ENCODE peak calls at places on chromosome 17, in nine cellular contexts. F, L, U, K, O, P, Q, A and I are unnamed samples. For H3K36me3, the result is how much of the 10 kb centered on the place peaks cover.

GRCh38 chr17:19728114-19728495 is 11.7 kb upstream of the SLC47A2 start:
- DNase-seq in F (peak), L (peak), U (peak), K (peak), O (peak), P (peak), Q (peak), A (peak), I (peak)

GRCh38 chr17:12395733-12396354 is 269.8 kb upstream of the MYOCD start:
- DNase-seq in F (peak), L (peak), U (no peak), K (peak), O (no peak), P (no peak), Q (no peak), A (no peak), I (no peak)

GRCh38 chr17:77690271-77691161 is 268.0 kb upstream of the TNRC6C start:
- DNase-seq in F (peak), L (no peak), U (peak), K (no peak), O (no peak), P (peak), Q (no peak), A (no peak), I (no peak)

GRCh38 chr17:13030459-13031305 is 12.9 kb upstream of the ELAC2 start:
- DNase-seq in F (peak), L (peak), U (no peak), K (no peak), O (no peak), P (no peak), Q (no peak), A (no peak), I (peak)

GRCh38 chr17:27247071-27247957 is 46.6 kb upstream of the WSB1 start:
- DNase-seq in F (peak), L (peak), U (peak), K (peak), O (no peak), P (peak), Q (peak), A (no peak), I (peak)

GRCh38 chr17:6166492-6167179 is 96.5 kb downstream of the WSCD1 start:
- DNase-seq in F (no peak), L (no peak), U (no peak), K (no peak), O (no peak), P (no peak), Q (no peak), A (no peak), I (no peak)

GRCh38 chr17:33038740-33039139 is 47.1 kb downstream of the SPACA3 start:
- DNase-seq in F (peak), L (peak), U (peak), K (no peak), O (no peak), P (no peak), Q (no peak), A (no peak), I (peak)

GRCh38 chr17:42189651-42189965 is 4.4 kb upstream of the HCRT start:
- DNase-seq in F (no peak), L (no peak), U (no peak), K (no peak), O (no peak), P (peak), Q (no peak), A (no peak), I (no peak)

GRCh38 chr17:39352511-39352910 is 48.9 kb downstream of the FBXL20 start:
- DNase-seq in F (no peak), L (no peak), U (no peak), K (no peak), O (no peak), P (no peak), Q (no peak), A (no peak), I (no peak)

GRCh38 chr17:40109471-40109824 is 9.1 kb upstream of the NR1D1 start:
- DNase-seq in F (no peak), L (no peak), U (no peak), K (no peak), O (no peak), P (no peak), Q (no peak), A (no peak), I (no peak)

GRCh38 chr17:55351027-55351625 is 70.5 kb downstream of the MMD start:
- DNase-seq in F (no peak), L (no peak), U (no peak), K (no peak), O (no peak), P (no peak), Q (no peak), A (no peak), I (no peak)

GRCh38 chr17:71505981-71506380 is 614.8 kb upstream of the SOX9 start:
- DNase-seq in F (no peak), L (no peak), U (no peak), K (no peak), O (no peak), P (no peak), Q (no peak), A (no peak), I (no peak)

GRCh38 chr17:73455050-73455687 is 143.4 kb upstream of the CDC42EP4 start:
- DNase-seq in F (no peak), L (peak), U (no peak), K (peak), O (no peak), P (no peak), Q (no peak), A (peak), I (no peak)

GRCh38 chr17:5238333-5238732 is 3.7 kb upstream of the SCIMP start:
- DNase-seq in F (no peak), L (no peak), U (no peak), K (no peak), O (no peak), P (no peak), Q (no peak), A (no peak), I (no peak)

GRCh38 chr17:337453-337852 is 15.2 kb downstream of the RPH3AL start:
- DNase-seq in F (no peak), L (no peak), U (no peak), K (no peak), O (no peak), P (no peak), Q (no peak), A (no peak), I (no peak)

GRCh38 chr17:73352261-73352660 is 40.5 kb upstream of the CDC42EP4 start:
- DNase-seq in F (no peak), L (no peak), U (no peak), K (no peak), O (no peak), P (no peak), Q (no peak), A (no peak), I (no peak)

GRCh38 chr17:43359469-43360105 is 39.2 kb upstream of the ARL4D start:
- DNase-seq in F (no peak), L (no peak), U (no peak), K (no peak), O (no peak), P (no peak), Q (no peak), A (no peak), I (no peak)

GRCh38 chr17:64459284-64459747 is 10.4 kb downstream of the MILR1 start:
- DNase-seq in F (peak), L (no peak), U (no peak), K (peak), O (no peak), P (no peak), Q (peak), A (no peak), I (no peak)

GRCh38 chr17:10751569-10751968 is 21.7 kb upstream of the TMEM220 start:
- DNase-seq in F (no peak), L (no peak), U (no peak), K (no peak), O (no peak), P (no peak), Q (no peak), A (no peak), I (no peak)

GRCh38 chr17:9576521-9577401 is at the start of gene CFAP52:
- DNase-seq in F (peak), L (peak), U (peak), K (peak), O (peak), P (peak), Q (peak), A (peak), I (peak)

GRCh38 chr17:42526031-42526444 is 10.0 kb upstream of the NAGLU start:
- DNase-seq in F (no peak), L (peak), U (peak), K (no peak), O (no peak), P (no peak), Q (no peak), A (no peak), I (peak)

GRCh38 chr17:9905902-9906301 is 831 bp upstream of the RCVRN start:
- DNase-seq in F (peak), L (peak), U (no peak), K (no peak), O (no peak), P (peak), Q (peak), A (no peak), I (peak)

GRCh38 chr17:78130080-78130438 is 512 bp upstream of the TMC8 start:
- DNase-seq in F (no peak), L (no peak), U (no peak), K (no peak), O (peak), P (no peak), Q (no peak), A (no peak), I (no peak)

GRCh38 chr17:1628856-1629646 is 417 bp upstream of the SLC43A2 start:
- DNase-seq in F (peak), L (peak), U (peak), K (peak), O (peak), P (peak), Q (peak), A (peak), I (peak)

GRCh38 chr17:31825961-31826691 is 32.9 kb downstream of the COPRS start:
- DNase-seq in F (peak), L (no peak), U (no peak), K (no peak), O (no peak), P (peak), Q (peak), A (peak), I (no peak)

GRCh38 chr17:4724655-4725054 is 6.6 kb upstream of the MED11 start:
- DNase-seq in F (no peak), L (no peak), U (no peak), K (no peak), O (no peak), P (no peak), Q (no peak), A (no peak), I (no peak)

GRCh38 chr17:41527076-41528023 is 758 bp downstream of the KRT19 start:
- DNase-seq in F (no peak), L (no peak), U (no peak), K (peak), O (no peak), P (no peak), Q (peak), A (no peak), I (no peak)

GRCh38 chr17:63249256-63250006 is 196.7 kb downstream of the CYB561 start:
- DNase-seq in F (no peak), L (no peak), U (no peak), K (no peak), O (no peak), P (no peak), Q (no peak), A (no peak), I (no peak)

GRCh38 chr17:71592431-71592830 is 528.4 kb upstream of the SOX9 start:
- DNase-seq in F (no peak), L (no peak), U (no peak), K (no peak), O (no peak), P (no peak), Q (no peak), A (no peak), I (no peak)

GRCh38 chr17:28551421-28552186 is 820 bp downstream of the UNC119 start:
- DNase-seq in F (no peak), L (peak), U (no peak), K (no peak), O (no peak), P (no peak), Q (no peak), A (no peak), I (no peak)

GRCh38 chr17:43212641-43213490 is 1.2 kb downstream of the TMEM106A start:
- DNase-seq in F (no peak), L (no peak), U (no peak), K (no peak), O (no peak), P (no peak), Q (no peak), A (no peak), I (no peak)

GRCh38 chr17:44772308-44773024 is 13.7 kb downstream of the ADAM11 start:
- DNase-seq in F (no peak), L (no peak), U (no peak), K (no peak), O (no peak), P (no peak), Q (no peak), A (no peak), I (no peak)
- H3K27ac ChIP-seq in F (no peak), L (no peak), U (no peak), K (no peak), O (no peak), P (no peak), Q (no peak), A (no peak), I (no peak)

GRCh38 chr17:15249487-15249886 is 15.6 kb downstream of the PMP22 start:
- DNase-seq in F (no peak), L (no peak), U (no peak), K (no peak), O (no peak), P (no peak), Q (no peak), A (no peak), I (no peak)

GRCh38 chr17:15255713-15256454 is 9.2 kb downstream of the PMP22 start:
- DNase-seq in F (peak), L (no peak), U (no peak), K (no peak), O (no peak), P (peak), Q (no peak), A (no peak), I (no peak)

GRCh38 chr17:15247891-15248529 is 17.1 kb downstream of the PMP22 start:
- DNase-seq in F (peak), L (no peak), U (no peak), K (no peak), O (no peak), P (no peak), Q (peak), A (no peak), I (no peak)

DNA sequence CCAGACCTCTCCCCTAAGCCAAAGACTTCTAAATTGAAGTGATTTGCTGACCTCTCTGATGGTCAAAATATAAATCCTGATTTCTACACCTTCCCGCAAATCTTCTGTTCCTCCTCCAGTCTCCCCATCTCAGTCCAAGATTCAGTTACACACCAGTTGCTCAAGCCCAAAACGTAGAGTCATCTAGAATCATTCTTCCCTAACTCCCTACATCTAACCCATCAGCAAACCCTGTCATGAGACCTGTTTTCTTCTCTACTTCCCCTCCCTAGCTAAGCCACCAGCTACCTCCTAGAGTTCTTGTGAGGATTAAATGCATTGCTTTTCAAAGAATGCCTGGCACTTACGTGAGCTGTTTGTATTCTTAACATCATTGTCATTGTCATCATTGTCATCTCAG is 14.7 kb downstream of the PMP22 start:
- DNase-seq in F (no peak), L (no peak), U (no peak), K (no peak), O (no peak), P (no peak), Q (no peak), A (no peak), I (no peak)
- H3K36me3 ChIP-seq in F (under half), L (under half), U (half or more), K (under half), O (half or more), P (half or more), Q (under half), A (under half), I (under half)

DNA sequence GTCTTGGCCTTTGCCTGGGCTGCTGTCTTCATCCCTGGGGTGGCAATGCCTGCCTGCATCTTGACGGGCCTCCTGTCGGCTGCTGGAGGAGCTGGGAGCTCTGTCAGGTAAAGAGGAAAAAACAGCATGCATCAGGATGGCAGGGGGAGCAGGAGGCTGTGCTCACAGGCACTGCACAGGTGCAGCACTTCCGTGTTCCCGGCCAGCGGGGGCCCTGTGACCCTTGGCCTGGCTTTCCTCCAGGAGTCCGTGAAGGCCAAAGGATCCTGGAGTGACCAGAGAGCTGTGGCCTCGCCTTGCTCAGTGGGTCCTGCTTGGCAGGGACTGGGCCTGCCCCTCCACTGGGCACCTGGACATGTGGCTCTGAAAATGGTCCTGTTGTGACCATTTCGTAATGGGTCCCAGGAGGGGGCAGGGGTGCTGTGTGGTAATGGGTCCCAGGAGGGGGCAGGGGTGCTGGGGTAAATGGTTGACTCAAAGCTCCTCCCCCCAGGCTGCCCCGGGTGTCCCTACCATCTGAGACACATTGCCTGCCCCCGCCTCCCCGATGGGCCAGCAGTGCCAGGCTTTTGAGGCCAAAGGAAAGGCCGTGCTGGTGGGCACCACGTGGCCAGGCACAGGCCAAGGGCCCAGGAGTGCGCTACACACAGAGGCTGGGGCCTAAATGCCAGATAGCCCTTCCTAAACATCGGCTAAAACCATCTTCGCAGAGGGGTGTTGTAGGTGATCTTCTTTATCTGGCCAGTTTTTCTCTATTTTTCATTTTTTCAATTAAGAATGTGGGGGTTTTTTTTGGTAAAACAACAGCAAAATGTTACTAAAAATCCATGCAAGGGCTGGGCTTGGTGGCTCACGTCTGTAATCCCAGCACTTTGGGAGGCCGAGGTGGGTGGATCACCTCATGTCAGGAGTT is 4.0 kb upstream of the FASN start:
- DNase-seq in F (no peak), L (no peak), U (no peak), K (peak), O (no peak), P (peak), Q (peak), A (no peak), I (peak)
- H3K27ac ChIP-seq in F (no peak), L (peak), U (no peak), K (peak), O (no peak), P (peak), Q (peak), A (no peak), I (no peak)

GRCh38 chr17:20797292-20797691 is 217.8 kb downstream of the CDRT15L2 start:
- DNase-seq in F (no peak), L (no peak), U (no peak), K (no peak), O (no peak), P (no peak), Q (no peak), A (no peak), I (no peak)
- H3K36me3 ChIP-seq in F (under half), L (under half), U (under half), K (under half), O (under half), P (under half), Q (under half), A (under half), I (under half)

DNA sequence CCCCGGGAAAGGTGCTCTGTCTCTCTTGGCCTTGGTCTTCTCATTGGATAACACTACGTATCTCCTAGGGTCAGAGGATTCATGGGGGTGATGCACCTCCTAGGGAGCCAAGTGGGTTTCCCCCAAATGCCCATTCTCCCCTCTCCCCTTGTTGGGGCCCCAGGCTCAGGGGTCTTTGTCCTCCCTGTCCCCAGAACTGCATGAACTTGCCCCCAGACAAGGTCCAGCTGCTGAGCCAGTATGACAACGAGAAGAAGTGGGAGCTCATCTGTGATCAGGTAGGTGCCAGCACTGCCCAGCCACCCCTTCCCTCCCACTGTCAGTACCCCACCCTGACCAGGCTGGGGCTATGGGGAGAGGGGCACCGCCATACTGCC is 8.7 kb downstream of the FMNL1 start:
- DNase-seq in F (no peak), L (no peak), U (no peak), K (no peak), O (no peak), P (no peak), Q (no peak), A (no peak), I (no peak)
- H3K27ac ChIP-seq in F (peak), L (no peak), U (peak), K (peak), O (peak), P (peak), Q (no peak), A (no peak), I (no peak)

GRCh38 chr17:82600731-82601446 is 47.4 kb downstream of the WDR45B start:
- DNase-seq in F (no peak), L (no peak), U (no peak), K (no peak), O (no peak), P (no peak), Q (no peak), A (no peak), I (no peak)

GRCh38 chr17:82599674-82600661 is 48.3 kb downstream of the WDR45B start:
- DNase-seq in F (no peak), L (no peak), U (no peak), K (no peak), O (no peak), P (no peak), Q (no peak), A (no peak), I (no peak)

GRCh38 chr17:82602487-82602886 is 45.8 kb downstream of the WDR45B start:
- DNase-seq in F (no peak), L (no peak), U (no peak), K (no peak), O (no peak), P (no peak), Q (no peak), A (no peak), I (no peak)

GRCh38 chr17:82602986-82603385 is 45.3 kb downstream of the WDR45B start:
- DNase-seq in F (no peak), L (no peak), U (no peak), K (no peak), O (no peak), P (no peak), Q (no peak), A (no peak), I (no peak)

DNA sequence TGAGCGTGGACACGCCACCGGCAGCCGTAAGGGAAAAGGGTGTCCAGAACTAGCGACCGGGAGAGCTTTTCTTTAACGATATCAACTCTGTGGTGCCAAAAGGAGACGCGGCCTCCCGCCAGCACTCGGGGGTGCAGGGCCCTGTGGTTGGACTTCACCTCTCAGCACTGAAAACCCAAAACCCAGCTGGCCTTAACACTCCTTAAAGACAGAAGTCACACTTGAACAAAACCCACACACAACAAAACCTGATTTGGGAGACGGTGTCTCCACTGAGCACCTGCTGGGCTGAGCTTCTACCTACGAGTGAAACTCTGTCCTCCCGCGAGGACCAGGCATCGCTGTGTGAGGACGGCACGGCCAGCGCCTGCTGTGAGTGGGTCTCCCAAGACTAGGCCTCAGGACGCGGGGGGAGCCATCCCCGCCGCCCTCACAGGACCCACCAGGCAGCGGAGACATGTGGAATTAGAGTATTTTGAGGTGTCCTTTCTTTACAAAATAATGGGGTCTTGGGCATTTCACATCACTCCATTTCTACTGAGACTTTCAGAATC is 46.7 kb downstream of the WDR45B start:
- DNase-seq in F (no peak), L (no peak), U (no peak), K (no peak), O (no peak), P (no peak), Q (no peak), A (no peak), I (no peak)
- H3K36me3 ChIP-seq in F (half or more), L (under half), U (half or more), K (under half), O (half or more), P (half or more), Q (under half), A (under half), I (under half)

GRCh38 chr17:7838291-7839075 is 4.5 kb downstream of the KDM6B start:
- DNase-seq in F (no peak), L (peak), U (peak), K (no peak), O (peak), P (peak), Q (no peak), A (no peak), I (no peak)
- H3K27ac ChIP-seq in F (no peak), L (peak), U (peak), K (peak), O (peak), P (peak), Q (peak), A (no peak), I (peak)

GRCh38 chr17:37094391-37094790 is 145.6 kb downstream of the AATF start:
- DNase-seq in F (no peak), L (no peak), U (no peak), K (no peak), O (no peak), P (no peak), Q (no peak), A (no peak), I (no peak)
- H3K36me3 ChIP-seq in F (under half), L (under half), U (under half), K (under half), O (under half), P (half or more), Q (under half), A (under half), I (under half)